ENCODE peak calls at places on chromosomes 5 and 9, in five cellular contexts. One of them, this sample, is unnamed.

GRCh38 chr5:154190652-154191304 is at the start of gene GALNT10:
- DNase-seq in cardiac muscle cell: peak
- DNase-seq in T1000: peak
- DNase-seq in GM13976: peak
- DNase-seq in GM18507: peak
- DNase-seq in this sample: peak

GRCh38 chr5:154829589-154830218 is 20.7 kb downstream of the FAXDC2 start:
- DNase-seq in cardiac muscle cell: no peak
- DNase-seq in T1000: no peak
- DNase-seq in GM18507: no peak
- DNase-seq in GM13976: no peak
- DNase-seq in this sample: no peak

GRCh38 chr5:139925650-139926640 is 117.2 kb downstream of the NRG2 start:
- DNase-seq in GM18507: no peak
- DNase-seq in GM13976: no peak
- DNase-seq in cardiac muscle cell: no peak
- DNase-seq in T1000: no peak
- DNase-seq in this sample: no peak

GRCh38 chr9:112166176-112167140 is 8.6 kb downstream of the SUSD1 start:
- DNase-seq in cardiac muscle cell: no peak
- DNase-seq in GM13976: no peak
- DNase-seq in T1000: no peak
- DNase-seq in GM18507: no peak
- DNase-seq in this sample: no peak

GRCh38 chr9:127369428-127369827 is 27.5 kb upstream of the SLC2A8 start:
- DNase-seq in GM13976: no peak
- DNase-seq in GM18507: no peak
- DNase-seq in T1000: no peak
- DNase-seq in cardiac muscle cell: no peak
- DNase-seq in this sample: no peak

GRCh38 chr5:162672030-162672429 is 604.5 kb downstream of the GABRG2 start:
- DNase-seq in GM18507: no peak
- DNase-seq in cardiac muscle cell: peak
- DNase-seq in T1000: no peak
- DNase-seq in GM13976: no peak
- DNase-seq in this sample: no peak

GRCh38 chr5:93246093-93246855 is 334.7 kb downstream of the NR2F1-AS1 start:
- DNase-seq in cardiac muscle cell: no peak
- DNase-seq in GM13976: no peak
- DNase-seq in T1000: no peak
- DNase-seq in GM18507: no peak
- DNase-seq in this sample: no peak

GRCh38 chr9:32877639-32878217 is 94.4 kb downstream of the TMEM215 start:
- DNase-seq in GM13976: no peak
- DNase-seq in cardiac muscle cell: no peak
- DNase-seq in T1000: no peak
- DNase-seq in GM18507: no peak
- DNase-seq in this sample: no peak

GRCh38 chr5:147452137-147452838 is 57.6 kb downstream of the DPYSL3 start:
- DNase-seq in GM18507: no peak
- DNase-seq in GM13976: no peak
- DNase-seq in T1000: no peak
- DNase-seq in cardiac muscle cell: no peak
- DNase-seq in this sample: no peak

GRCh38 chr9:98432134-98432533 is 176.7 kb upstream of the TBC1D2 start:
- DNase-seq in GM13976: no peak
- DNase-seq in cardiac muscle cell: no peak
- DNase-seq in GM18507: no peak
- DNase-seq in T1000: no peak
- DNase-seq in this sample: no peak

GRCh38 chr5:32443145-32443540 is 1.4 kb downstream of the ZFR start:
- DNase-seq in GM18507: no peak
- DNase-seq in T1000: no peak
- DNase-seq in GM13976: peak
- DNase-seq in cardiac muscle cell: no peak
- DNase-seq in this sample: peak

GRCh38 chr9:83474631-83475030 is 63.6 kb downstream of the FRMD3 start:
- DNase-seq in T1000: no peak
- DNase-seq in cardiac muscle cell: no peak
- DNase-seq in GM13976: no peak
- DNase-seq in GM18507: no peak
- DNase-seq in this sample: no peak

GRCh38 chr9:23556459-23556858 is 269.6 kb downstream of the ELAVL2 start:
- DNase-seq in cardiac muscle cell: peak
- DNase-seq in T1000: no peak
- DNase-seq in GM13976: no peak
- DNase-seq in GM18507: no peak
- DNase-seq in this sample: no peak